ENCODE peak calls at places on chromosomes 5 and 9, in six cellular contexts. H, B, E, J, A and O are unnamed samples.

GRCh38 chr5:109868737-109869136 is 179.0 kb downstream of the MAN2A1 start:
- DNase-seq in J (no peak), E (peak; percentile 53), A (no peak), B (no peak), H (no peak), O (no peak)

GRCh38 chr9:33273972-33274328 is 9.1 kb downstream of the CHMP5 start:
- DNase-seq in A (no peak), B (no peak), E (peak; percentile 23), J (no peak), H (no peak), O (no peak)

GRCh38 chr5:57804007-57804444 is 321.4 kb upstream of the ACTBL2 start:
- DNase-seq in H (no peak), E (peak; percentile 83), B (no peak), A (no peak), J (no peak), O (no peak)

GRCh38 chr5:1444361-1445189 is 665 bp downstream of the SLC6A3 start:
- DNase-seq in E (no peak), H (no peak), J (no peak), B (no peak), A (no peak), O (no peak)

GRCh38 chr9:36149197-36149596 is 12.7 kb downstream of the GLIPR2 start:
- DNase-seq in J (no peak), H (no peak), B (no peak), A (no peak), E (peak; percentile 69), O (no peak)

GRCh38 chr5:6732634-6733410 is 19.6 kb downstream of the TENT4A start:
- DNase-seq in H (no peak), J (no peak), B (no peak), E (peak; percentile 95), A (peak; percentile 36), O (no peak)

GRCh38 chr9:13125261-13125660 is 154.2 kb downstream of the MPDZ start:
- DNase-seq in J (no peak), H (no peak), A (no peak), E (no peak), B (no peak), O (no peak)

GRCh38 chr5:167573274-167574127 is 717.9 kb upstream of the WWC1 start:
- DNase-seq in H (no peak), A (no peak), B (peak; percentile 77), E (peak; percentile 80), J (no peak), O (no peak)

GRCh38 chr5:32298056-32298420 is 14.7 kb downstream of the MTMR12 start:
- DNase-seq in E (no peak), A (no peak), B (no peak), J (no peak), H (no peak), O (no peak)

GRCh38 chr5:139755892-139756671 is 39.5 kb upstream of the PSD2 start:
- DNase-seq in J (no peak), H (no peak), A (no peak), B (no peak), E (no peak), O (no peak)

GRCh38 chr5:137794863-137795262 is 40.7 kb upstream of the HNRNPA0 start:
- DNase-seq in B (no peak), J (no peak), H (no peak), A (no peak), E (no peak), O (no peak)

GRCh38 chr5:80988419-80988925 is 28.3 kb downstream of the RASGRF2 start:
- DNase-seq in J (no peak), E (no peak), H (no peak), A (no peak), B (no peak), O (no peak)

GRCh38 chr9:15142903-15143534 is 164.0 kb downstream of the TTC39B start:
- DNase-seq in E (peak; percentile 77), J (no peak), B (peak; percentile 63), H (no peak), A (no peak), O (peak; percentile 19)

GRCh38 chr5:141882594-141883183 is 4.5 kb upstream of the PCDH1 start:
- DNase-seq in A (no peak), H (no peak), J (no peak), B (no peak), E (no peak), O (no peak)

GRCh38 chr5:154896562-154896919 is 38.1 kb downstream of the CNOT8 start:
- DNase-seq in E (no peak), A (no peak), B (no peak), H (no peak), J (no peak), O (no peak)

GRCh38 chr9:34993502-34994428 is 4.2 kb downstream of the DNAJB5 start:
- DNase-seq in A (peak; percentile 85), B (peak; percentile 69), H (no peak), J (no peak), E (peak; percentile 69), O (no peak)

GRCh38 chr5:170468633-170469032 is 35.2 kb upstream of the KCNIP1 start:
- DNase-seq in B (no peak), J (no peak), A (no peak), E (no peak), H (no peak), O (no peak)

GRCh38 chr9:116641292-116642059 is 45.6 kb upstream of the TRIM32 start:
- DNase-seq in E (no peak), H (no peak), A (no peak), J (no peak), B (no peak), O (no peak)

GRCh38 chr5:91670565-91670964 is 287.4 kb upstream of the ARRDC3 start:
- DNase-seq in B (peak; percentile 5), J (no peak), A (peak; percentile 28), H (no peak), E (no peak), O (no peak)

GRCh38 chr5:68279960-68280359 is 64.4 kb downstream of the PIK3R1 start:
- DNase-seq in H (no peak), B (no peak), E (no peak), A (no peak), J (peak; percentile 14), O (no peak)

GRCh38 chr9:75200892-75201470 is 112.7 kb downstream of the OSTF1 start:
- DNase-seq in B (peak; percentile 58), E (peak; percentile 49), A (no peak), J (no peak), H (no peak), O (no peak)

GRCh38 chr9:99745085-99745484 is 76.6 kb upstream of the NR4A3 start:
- DNase-seq in J (no peak), H (no peak), A (no peak), E (no peak), B (no peak), O (no peak)

GRCh38 chr5:141560725-141561483 is 57.9 kb downstream of the DIAPH1 start:
- DNase-seq in B (peak; percentile 95), E (peak; percentile 96), H (peak; percentile 60), J (no peak), A (peak; percentile 82), O (peak; percentile 86)

GRCh38 chr5:157172408-157172807 is 6.3 kb upstream of the GARIN3 start:
- DNase-seq in J (peak; percentile 63), A (no peak), B (no peak), E (no peak), H (no peak), O (no peak)

GRCh38 chr5:156834916-156835315 is 15.2 kb upstream of the PPP1R2B start:
- DNase-seq in A (no peak), B (no peak), E (no peak), H (no peak), J (no peak), O (no peak)

GRCh38 chr5:155728857-155729683 is 597.9 kb upstream of the SGCD start:
- DNase-seq in B (peak; percentile 3), H (peak; percentile 36), A (peak; percentile 42), E (peak; percentile 53), J (no peak), O (no peak)

GRCh38 chr5:65479527-65479926 is 2.2 kb downstream of the ADAMTS6 start:
- DNase-seq in A (no peak), E (no peak), J (no peak), B (no peak), H (no peak), O (no peak)

GRCh38 chr9:122364783-122365150 is 6.1 kb upstream of the PTGS1 start:
- DNase-seq in A (no peak), H (no peak), E (peak; percentile 73), B (no peak), J (no peak), O (no peak)

GRCh38 chr9:90064248-90064647 is 459.4 kb downstream of the GADD45G start:
- DNase-seq in E (no peak), H (no peak), J (no peak), B (no peak), A (no peak), O (no peak)
- H3K27ac ChIP-seq in E (no peak overlapping the region), H (no peak overlapping the region), J (no peak overlapping the region), B (no peak overlapping the region), A (no peak overlapping the region), O (no peak overlapping the region)

DNA sequence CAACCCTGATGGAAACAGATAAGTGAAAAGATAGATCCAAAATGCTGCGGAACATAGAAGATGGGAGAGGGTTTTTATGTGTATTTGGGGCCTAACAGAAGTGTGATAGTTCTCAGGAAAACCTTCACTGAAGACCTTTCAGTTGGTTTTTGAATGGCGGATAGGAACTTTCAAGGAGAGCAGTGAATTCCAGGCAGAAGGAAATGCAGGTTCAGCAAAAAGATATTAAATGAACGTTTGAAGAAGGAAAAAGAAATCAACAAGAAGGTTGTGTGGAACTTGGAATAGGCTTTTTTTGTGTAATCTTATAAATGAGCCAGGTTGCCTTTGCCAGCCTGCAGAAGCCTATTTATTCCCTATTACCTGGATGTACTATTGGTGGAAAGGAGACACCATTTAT is 2.1 kb downstream of the PPIP5K2 start:
- DNase-seq in A (no peak), J (no peak), E (no peak), H (no peak), B (no peak), O (no peak)
- H3K4me3 ChIP-seq in A (peak overlapping the region; percentile 86), J (no peak overlapping the region), E (peak overlapping the region; percentile 92), H (no peak overlapping the region), B (no peak overlapping the region), O (no peak overlapping the region)

DNA sequence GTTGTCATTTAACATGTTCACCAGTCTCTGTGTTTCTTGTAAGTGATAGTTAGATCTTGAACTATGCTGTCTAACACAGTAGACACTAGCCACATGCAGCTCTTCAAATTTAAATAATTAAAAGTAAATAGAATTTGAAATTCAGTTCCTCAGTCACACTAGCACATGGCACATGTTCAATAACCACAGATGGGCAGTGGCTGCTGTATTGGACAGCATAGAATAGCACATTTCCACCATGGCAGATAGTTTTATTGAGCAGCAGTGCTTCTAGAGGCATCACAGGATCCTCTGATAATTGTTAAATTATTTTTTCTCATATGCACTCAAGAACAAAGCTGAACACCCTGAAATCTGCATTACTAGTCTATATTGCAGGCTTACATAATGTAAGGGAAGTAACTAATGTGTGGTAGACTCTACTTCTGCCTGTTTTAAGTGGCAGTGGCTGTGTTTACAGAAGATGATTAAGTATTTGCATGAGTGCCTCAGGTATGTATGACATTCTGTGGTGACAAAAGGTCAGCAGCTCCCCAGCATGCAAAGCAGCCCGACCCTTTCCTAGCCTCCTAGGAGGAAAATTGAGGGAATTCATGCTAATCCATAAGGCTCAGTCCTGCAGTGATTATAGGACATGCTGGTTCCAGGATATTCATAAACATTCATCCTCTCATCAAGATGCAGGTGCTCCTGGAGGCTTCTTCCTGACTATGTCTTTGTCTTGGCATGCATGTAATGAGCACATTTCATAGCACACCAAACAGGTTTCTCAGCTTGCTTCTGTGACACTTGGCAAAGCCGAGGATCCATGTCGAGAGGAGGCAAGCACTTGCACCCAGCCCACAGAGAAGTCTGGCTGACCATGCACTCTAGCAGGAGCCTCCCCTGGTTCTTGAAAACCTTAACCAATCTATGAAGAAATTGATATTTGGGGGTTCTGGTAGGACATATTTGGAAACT is 45.5 kb downstream of the SH3RF2 start:
- DNase-seq in E (no peak), A (no peak), J (no peak), B (no peak), H (peak; percentile 55), O (no peak)
- H3K27ac ChIP-seq in E (no peak overlapping the region), A (no peak overlapping the region), J (no peak overlapping the region), B (peak overlapping the region; percentile 74), H (peak overlapping the region; percentile 25), O (no peak overlapping the region)

GRCh38 chr9:129037767-129038098 is 1.3 kb downstream of the MIGA2 start:
- DNase-seq in A (no peak), E (peak; percentile 41), H (no peak), B (no peak), J (no peak), O (no peak)
- H3K4me3 ChIP-seq in A (peak overlapping the region; percentile 100), E (peak overlapping the region; percentile 82), H (peak overlapping the region; percentile 99), B (peak overlapping the region; percentile 88), J (peak overlapping the region; percentile 29), O (peak overlapping the region; percentile 93)